ENCODE peak calls at places on chromosomes 7 and 10, in seven cellular contexts. T is endodermal cell, B is tibial nerve, Z is IMR-90, W is PC-3, P is aorta, S is uterus. F is an unnamed sample.

GRCh38 chr7:104643587-104644217 is 315.3 kb downstream of the LHFPL3 start:
- DNase-seq in T (peak), B (no peak), Z (no peak), W (peak), P (no peak), S (no peak), F (no peak)

GRCh38 chr7:80087051-80087767 is 47.4 kb upstream of the GNAI1 start:
- DNase-seq in T (no peak), B (no peak), Z (peak), W (peak), P (no peak), S (no peak), F (no peak)

GRCh38 chr7:135756191-135756590 is 7.6 kb upstream of the FAM180A start:
- DNase-seq in T (no peak), B (no peak), Z (no peak), W (no peak), P (no peak), S (no peak), F (no peak)

GRCh38 chr10:75987610-75988009 is 556.2 kb downstream of the LRMDA start:
- DNase-seq in T (no peak), B (no peak), Z (no peak), W (peak), P (no peak), S (no peak), F (no peak)

GRCh38 chr7:28808786-28809533 is 149.2 kb downstream of the TRIL start:
- DNase-seq in T (peak), B (peak), Z (peak), W (peak), P (peak), S (no peak), F (peak)

GRCh38 chr10:63544418-63544817 is 23.2 kb downstream of the REEP3 start:
- DNase-seq in T (no peak), B (no peak), Z (no peak), W (no peak), P (no peak), S (no peak), F (no peak)

GRCh38 chr10:76864913-76865312 is 772.7 kb downstream of the KCNMA1 start:
- DNase-seq in T (no peak), B (no peak), Z (no peak), W (no peak), P (no peak), S (no peak), F (no peak)

GRCh38 chr10:70162157-70162891 is 8.0 kb downstream of the SAR1A start:
- DNase-seq in T (no peak), B (no peak), Z (no peak), W (no peak), P (no peak), S (no peak), F (no peak)

GRCh38 chr7:130921391-130922180 is 187.6 kb upstream of the KLF14 start:
- DNase-seq in T (no peak), B (peak), Z (peak), W (no peak), P (peak), S (no peak), F (no peak)

GRCh38 chr7:102208826-102209225 is 77.8 kb upstream of the SH2B2 start:
- DNase-seq in T (no peak), B (no peak), Z (no peak), W (no peak), P (no peak), S (no peak), F (no peak)

GRCh38 chr7:106249488-106249887 is 35.3 kb downstream of the NAMPT start:
- DNase-seq in T (no peak), B (no peak), Z (no peak), W (no peak), P (no peak), S (no peak), F (no peak)

GRCh38 chr7:5692112-5692844 is 89.2 kb downstream of the RNF216 start:
- DNase-seq in T (no peak), B (peak), Z (peak), W (peak), P (peak), S (peak), F (no peak)

GRCh38 chr10:109191341-109191740 is 732.0 kb downstream of the XPNPEP1 start:
- DNase-seq in T (no peak), B (no peak), Z (no peak), W (no peak), P (no peak), S (no peak), F (no peak)

GRCh38 chr7:112116894-112117293 is 89.3 kb downstream of the DOCK4 start:
- DNase-seq in T (no peak), B (no peak), Z (no peak), W (no peak), P (no peak), S (no peak), F (no peak)

GRCh38 chr7:31493714-31494181 is 20.1 kb upstream of the ITPRID1 start:
- DNase-seq in T (no peak), B (no peak), Z (no peak), W (peak), P (no peak), S (no peak), F (no peak)

DNA sequence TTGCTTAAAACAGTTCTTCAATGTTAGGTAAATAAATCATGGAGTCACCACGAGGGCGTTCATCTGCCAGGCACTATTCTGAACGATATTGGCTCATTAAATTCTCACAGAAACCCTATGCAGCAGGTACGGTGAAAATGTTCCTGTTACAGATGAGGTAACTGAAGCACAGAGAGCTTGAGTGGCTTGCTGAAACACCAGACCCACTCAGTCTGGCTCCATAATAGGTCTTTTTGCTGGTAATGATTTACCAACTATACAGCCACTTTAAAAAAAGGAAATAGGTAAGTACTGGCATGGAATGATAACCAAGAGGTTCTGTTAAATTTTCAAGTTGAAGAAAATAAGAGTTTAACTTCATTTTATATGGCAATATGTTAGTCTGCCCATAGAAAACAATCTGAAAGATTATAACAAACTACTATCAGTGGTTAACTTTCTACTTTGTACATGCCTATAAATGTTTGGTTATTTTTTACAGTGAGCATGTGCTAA is 1.3 kb upstream of the TM9SF3 start:
- DNase-seq in T (no peak), B (no peak), Z (no peak), W (no peak), P (no peak), S (no peak), F (no peak)
- H3K4me3 ChIP-seq in T (peak), B (peak), Z (peak), W (peak), P (peak), S (peak), F (peak)

DNA sequence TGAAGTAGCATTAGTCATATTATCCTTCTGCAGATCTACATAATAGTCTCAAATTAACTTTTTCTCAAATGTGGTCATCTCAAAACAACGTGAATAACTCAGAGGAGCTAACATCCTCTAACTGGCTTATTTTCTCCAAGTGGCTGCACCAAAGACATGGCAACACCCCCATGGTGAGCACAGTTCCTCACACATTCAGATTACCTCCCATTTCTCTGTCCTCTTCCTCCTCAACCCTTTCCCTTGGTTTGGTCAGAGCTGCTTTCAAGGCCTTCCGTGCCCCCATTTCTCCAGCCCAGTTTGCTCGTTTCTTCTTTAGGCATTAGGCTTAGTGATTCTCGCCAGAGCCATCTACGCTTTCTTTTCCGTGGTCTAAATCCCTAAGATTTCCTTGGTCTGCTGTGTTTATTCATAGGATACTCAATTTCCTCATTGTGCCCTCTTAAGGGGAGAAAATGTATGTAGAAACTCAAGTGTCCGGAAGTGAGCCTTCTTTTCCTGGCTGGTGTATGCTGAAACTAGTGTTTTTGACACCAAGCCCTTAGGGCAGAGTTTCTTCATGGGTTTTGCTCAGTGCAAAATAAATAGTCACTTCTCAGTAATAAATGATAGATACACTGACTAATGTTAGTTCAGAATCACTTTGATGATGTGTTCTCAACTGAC is 2.6 kb downstream of the MET start:
- DNase-seq in T (no peak), B (no peak), Z (peak), W (peak), P (no peak), S (no peak), F (no peak)
- H3K4me3 ChIP-seq in T (no peak), B (peak), Z (no peak), W (peak), P (no peak), S (no peak), F (peak)

GRCh38 chr7:129561677-129562424 is 49.7 kb upstream of the NRF1 start:
- DNase-seq in T (peak), B (no peak), Z (no peak), W (no peak), P (no peak), S (no peak), F (no peak)

GRCh38 chr7:129559564-129559963 is 52.0 kb upstream of the NRF1 start:
- DNase-seq in T (no peak), B (no peak), Z (no peak), W (no peak), P (no peak), S (no peak), F (no peak)

GRCh38 chr7:129557686-129558481 is 53.6 kb upstream of the NRF1 start:
- DNase-seq in T (peak), B (no peak), Z (no peak), W (no peak), P (no peak), S (no peak), F (no peak)

GRCh38 chr7:129556607-129557120 is 54.3 kb downstream of the SMKR1 start:
- DNase-seq in T (peak), B (no peak), Z (no peak), W (no peak), P (no peak), S (no peak), F (no peak)

DNA sequence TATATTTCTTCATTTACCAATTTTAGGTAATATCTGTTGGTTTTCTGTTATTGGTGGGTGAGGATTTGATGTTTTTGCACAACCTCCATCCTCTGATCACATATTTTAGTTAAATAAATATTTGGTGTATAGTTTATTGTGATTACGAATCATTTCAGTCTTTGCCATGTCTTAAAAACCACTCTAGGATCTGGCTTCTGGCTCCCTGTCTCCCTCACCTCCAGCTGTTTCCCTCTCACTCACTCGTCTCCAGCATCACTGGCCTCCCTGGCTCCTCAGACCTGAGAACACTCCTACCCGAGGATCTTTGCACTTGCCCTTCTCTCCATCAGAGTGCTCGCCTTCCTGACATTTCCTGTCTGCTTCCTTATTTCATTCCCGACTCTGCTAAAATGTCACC is 50.7 kb upstream of the NRF1 start:
- DNase-seq in T (peak), B (no peak), Z (peak), W (no peak), P (no peak), S (no peak), F (no peak)
- H3K4me3 ChIP-seq in T (no peak), B (no peak), Z (no peak), W (no peak), P (no peak), S (no peak), F (no peak)

GRCh38 chr10:4057725-4058513 is 272.9 kb upstream of the KLF6 start:
- DNase-seq in T (no peak), B (no peak), Z (no peak), W (no peak), P (no peak), S (no peak), F (no peak)
- H3K4me3 ChIP-seq in T (no peak), B (no peak), Z (no peak), W (no peak), P (peak), S (no peak), F (no peak)

DNA sequence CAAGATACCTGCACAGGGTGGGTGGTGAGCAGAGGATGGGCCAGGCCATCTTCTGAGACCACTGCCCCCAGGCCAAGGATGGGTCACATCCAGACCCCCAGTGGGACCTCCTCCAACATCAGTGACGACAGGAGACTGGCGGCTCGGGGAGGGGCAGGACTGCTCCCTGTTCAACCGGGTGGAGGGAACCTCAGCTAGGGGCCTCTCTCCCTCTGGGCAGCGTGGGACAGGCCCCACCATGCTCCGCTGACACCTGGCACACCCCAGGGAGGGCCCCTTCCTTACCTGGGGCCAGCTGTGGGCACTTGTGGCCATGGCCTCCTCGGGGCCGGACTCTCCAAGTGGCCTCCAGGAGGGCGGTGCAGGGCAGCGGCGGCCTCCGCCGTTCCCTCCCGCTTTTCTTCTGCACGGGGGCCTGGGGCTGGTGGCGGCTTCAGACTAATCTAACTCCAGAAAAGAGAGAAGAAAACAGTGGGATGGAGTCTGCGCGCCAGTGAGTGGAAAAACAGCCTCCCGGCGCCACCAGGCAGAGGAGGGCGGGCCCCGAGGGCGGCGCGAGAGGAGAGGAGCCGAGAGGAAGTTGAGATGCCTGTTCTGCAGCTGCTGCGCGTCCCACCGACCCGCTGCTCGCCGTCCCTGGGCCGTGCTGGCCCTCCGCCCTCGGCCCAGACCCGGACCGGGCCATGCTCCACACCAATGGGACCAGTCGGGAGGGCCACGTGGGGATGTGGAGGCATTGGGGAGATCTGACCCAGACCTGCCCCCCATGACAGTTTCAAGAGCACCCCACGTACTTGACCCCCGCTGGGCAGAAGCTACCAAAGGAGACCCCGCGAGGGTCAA is at the start of gene CALHM2:
- DNase-seq in T (peak), B (peak), Z (peak), W (no peak), P (peak), S (peak), F (peak)
- H3K4me3 ChIP-seq in T (no peak), B (peak), Z (peak), W (peak), P (peak), S (peak), F (peak)

DNA sequence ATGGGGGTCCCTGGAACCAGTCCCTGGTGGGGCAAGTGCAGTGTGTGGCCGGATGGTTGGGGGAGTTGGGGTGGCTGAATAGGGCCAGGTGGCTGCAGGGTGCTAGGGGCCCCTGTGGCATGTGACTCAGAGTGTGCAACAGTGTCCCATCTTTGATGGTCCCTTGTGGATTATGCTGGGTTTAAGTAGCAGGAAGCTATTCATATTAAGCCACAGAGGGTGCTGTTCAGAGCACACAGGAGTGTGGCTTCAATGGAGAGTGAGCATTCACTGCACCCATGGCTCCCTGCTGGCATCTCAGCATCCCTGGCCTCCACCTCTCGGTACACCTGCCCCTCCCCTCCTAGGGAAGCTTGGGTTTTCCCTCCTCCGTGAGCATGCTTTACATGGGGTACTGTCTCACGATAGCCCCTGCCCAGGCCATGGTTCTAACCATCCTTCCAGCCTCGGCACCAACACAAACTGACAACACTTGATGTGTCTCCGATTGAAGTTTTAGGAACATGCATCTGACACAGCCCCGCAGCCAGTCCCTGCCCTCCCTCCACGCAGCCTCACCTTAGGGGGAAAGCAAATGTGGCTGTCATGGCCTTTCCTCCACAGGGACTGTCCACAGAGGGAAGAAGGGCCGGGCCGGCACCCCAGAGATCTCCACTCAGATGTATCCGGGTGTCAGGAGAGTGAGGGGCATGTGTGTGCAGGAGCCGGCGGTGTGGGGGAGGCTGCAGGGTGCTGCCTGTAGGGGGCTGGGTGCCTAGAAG is 30.4 kb upstream of the PPIF start:
- DNase-seq in T (no peak), B (no peak), Z (peak), W (peak), P (no peak), S (no peak), F (peak)
- H3K4me3 ChIP-seq in T (no peak), B (no peak), Z (no peak), W (no peak), P (no peak), S (no peak), F (no peak)

GRCh38 chr10:72318383-72319262 is 36.1 kb downstream of the DNAJB12 start:
- DNase-seq in T (peak), B (no peak), Z (no peak), W (peak), P (no peak), S (no peak), F (no peak)

GRCh38 chr10:72320676-72321247 is 34.0 kb downstream of the DNAJB12 start:
- DNase-seq in T (peak), B (peak), Z (peak), W (peak), P (peak), S (peak), F (no peak)

GRCh38 chr10:72322030-72322279 is 32.8 kb downstream of the DNAJB12 start:
- DNase-seq in T (no peak), B (no peak), Z (no peak), W (peak), P (no peak), S (no peak), F (no peak)

GRCh38 chr10:72321248-72322029 is 33.3 kb downstream of the DNAJB12 start:
- DNase-seq in T (peak), B (no peak), Z (no peak), W (no peak), P (no peak), S (no peak), F (no peak)

DNA sequence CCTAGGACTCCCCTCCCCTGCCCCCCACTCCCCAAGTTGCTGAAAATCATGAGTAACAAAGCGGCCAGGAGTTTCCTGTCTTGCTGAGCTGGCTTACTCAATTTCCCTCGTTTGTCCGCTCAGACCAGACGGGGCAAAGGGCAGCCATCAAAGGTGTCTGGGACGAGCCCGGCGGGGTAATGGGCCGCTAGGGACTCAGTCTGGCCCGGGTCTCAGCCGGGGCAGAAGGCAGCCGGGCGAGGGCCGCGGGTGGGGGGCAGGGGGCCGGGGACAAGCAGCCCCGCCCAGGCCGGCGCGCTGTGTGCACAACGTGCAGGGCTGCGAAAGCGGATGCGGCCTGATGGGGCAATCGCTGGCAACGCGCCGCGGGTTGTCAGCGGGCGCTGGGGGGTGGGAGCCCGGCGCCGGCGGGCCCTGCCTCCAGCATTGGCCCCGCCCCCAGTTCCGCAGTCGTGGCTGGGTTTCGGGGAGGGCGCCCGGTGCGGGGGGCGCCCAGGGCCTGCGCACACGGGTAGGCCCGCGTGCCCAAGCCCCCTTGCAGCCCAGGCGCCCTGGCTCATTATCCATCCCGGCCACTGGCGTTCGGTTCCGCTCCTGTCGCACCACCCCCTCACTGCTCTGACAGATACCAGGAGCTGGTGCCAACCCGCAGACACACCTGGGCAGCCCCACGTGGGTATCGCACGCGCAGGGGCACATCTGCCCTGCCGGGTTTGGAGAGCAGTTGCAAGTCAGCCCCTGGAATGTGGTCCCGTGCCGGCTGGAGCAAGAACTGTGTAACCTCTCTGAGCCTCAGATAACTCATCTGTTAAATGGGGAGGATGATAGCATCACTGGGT is 35.1 kb downstream of the DNAJB12 start:
- DNase-seq in T (peak), B (peak), Z (peak), W (peak), P (peak), S (peak), F (peak)
- H3K4me3 ChIP-seq in T (no peak), B (peak), Z (peak), W (peak), P (no peak), S (peak), F (peak)

F was measured in upper lobe of right lung.